ENCODE peak calls at places on chromosomes 2 and 18, in six cellular contexts. U, L, X, J, M and Q are unnamed samples.
A peak's percentile ranks its signal among the peaks of the same experiment; 100 is the strongest.

GRCh38 chr2:125456851-125457250 is 1199.1 kb upstream of the GYPC start:
- DNase-seq in L (no peak), X (no peak), M (no peak), U (no peak), J (no peak), Q (no peak)

GRCh38 chr18:79339094-79339908 is 56.4 kb upstream of the NFATC1 start:
- DNase-seq in X (no peak), J (no peak), M (no peak), U (no peak), L (no peak), Q (no peak)

GRCh38 chr2:200812122-200813022 is 662 bp downstream of the BZW1 start:
- DNase-seq in X (peak; percentile 61), J (peak; percentile 81), M (peak; percentile 79), L (peak; percentile 76), U (peak; percentile 40), Q (peak; percentile 86)

GRCh38 chr2:84160461-84160860 is 298.6 kb downstream of the SUCLG1 start:
- DNase-seq in L (no peak), U (no peak), J (no peak), X (no peak), M (no peak), Q (no peak)

GRCh38 chr2:64329848-64330247 is 124.1 kb upstream of the LGALSL start:
- DNase-seq in M (peak; percentile 42), X (no peak), U (no peak), J (peak; percentile 81), L (peak; percentile 30), Q (no peak)

GRCh38 chr18:55400590-55401274 is 187.3 kb downstream of the TCF4 start:
- DNase-seq in J (no peak), X (no peak), U (peak; percentile 39), M (no peak), L (no peak), Q (no peak)

GRCh38 chr2:204507636-204508035 is 37.6 kb upstream of the PARD3B start:
- DNase-seq in M (no peak), L (no peak), J (no peak), X (no peak), U (no peak), Q (no peak)

GRCh38 chr18:80136679-80137078 is 27.6 kb downstream of the ADNP2 start:
- DNase-seq in U (no peak), J (no peak), M (no peak), L (no peak), X (no peak), Q (no peak)

GRCh38 chr2:150978053-150978452 is 283.6 kb downstream of the RBM43 start:
- DNase-seq in J (no peak), U (peak; percentile 37), L (no peak), M (no peak), X (no peak), Q (no peak)

GRCh38 chr2:88054300-88055048 is 1.1 kb downstream of the KRCC1 start:
- DNase-seq in M (no peak), X (no peak), L (no peak), U (peak; percentile 34), J (peak; percentile 52), Q (no peak)

DNA sequence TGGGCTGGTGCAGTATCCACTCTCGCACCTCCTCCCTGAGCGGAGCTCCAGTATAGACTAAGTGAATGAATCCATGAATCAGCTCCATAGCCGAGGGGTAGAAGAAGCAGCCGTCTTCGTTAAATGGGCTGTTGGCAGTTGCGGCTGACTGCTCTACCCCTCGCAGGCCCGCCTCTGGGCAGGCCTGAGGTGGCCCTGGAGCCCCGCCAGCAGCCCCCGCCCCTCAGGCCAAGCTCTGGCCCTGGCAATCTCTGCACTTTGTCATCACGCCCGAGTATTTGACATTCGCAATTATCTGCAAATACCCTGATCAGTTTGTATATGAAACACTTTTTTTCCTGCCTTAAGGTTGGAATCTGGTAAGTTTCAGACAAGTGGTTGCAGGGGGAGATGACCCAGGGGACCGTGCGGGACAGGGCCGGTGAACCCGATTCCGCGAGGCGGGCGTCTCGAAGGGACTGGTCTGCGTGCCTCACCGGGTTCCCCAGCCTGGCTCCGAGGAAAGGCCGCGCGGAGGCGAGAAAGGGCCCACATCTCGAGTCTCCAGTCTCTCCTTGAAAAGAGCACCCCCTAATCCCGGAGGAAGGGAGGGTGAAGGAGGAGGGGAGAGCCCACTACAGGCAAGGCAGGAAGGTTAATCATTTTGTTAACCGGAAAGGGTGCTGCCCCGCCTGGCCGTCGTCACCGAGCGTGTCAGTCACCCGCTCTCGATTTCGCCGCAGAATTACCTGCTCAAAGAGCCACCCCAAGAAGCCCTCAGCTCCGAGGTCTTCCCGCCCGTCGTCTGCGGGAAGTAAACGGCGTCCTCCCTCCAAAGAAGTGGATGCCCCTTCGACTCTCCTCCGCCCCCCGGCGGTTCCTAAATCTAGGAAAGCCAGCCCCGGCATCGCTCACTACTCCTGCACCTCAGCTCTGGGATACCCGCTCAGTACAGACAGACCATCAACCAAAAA is 11.1 kb upstream of the SATB2 start:
- DNase-seq in X (no peak), J (no peak), M (no peak), U (no peak), L (no peak), Q (no peak)
- H3K27me3 ChIP-seq in X (no peaks in the 10 kb centered on the region), J (peaks cover 68% of the 10 kb centered on the region), M (peaks cover 100% of the 10 kb centered on the region), U (peaks cover 80% of the 10 kb centered on the region), L (peaks cover 78% of the 10 kb centered on the region), Q (peaks cover 67% of the 10 kb centered on the region)

DNA sequence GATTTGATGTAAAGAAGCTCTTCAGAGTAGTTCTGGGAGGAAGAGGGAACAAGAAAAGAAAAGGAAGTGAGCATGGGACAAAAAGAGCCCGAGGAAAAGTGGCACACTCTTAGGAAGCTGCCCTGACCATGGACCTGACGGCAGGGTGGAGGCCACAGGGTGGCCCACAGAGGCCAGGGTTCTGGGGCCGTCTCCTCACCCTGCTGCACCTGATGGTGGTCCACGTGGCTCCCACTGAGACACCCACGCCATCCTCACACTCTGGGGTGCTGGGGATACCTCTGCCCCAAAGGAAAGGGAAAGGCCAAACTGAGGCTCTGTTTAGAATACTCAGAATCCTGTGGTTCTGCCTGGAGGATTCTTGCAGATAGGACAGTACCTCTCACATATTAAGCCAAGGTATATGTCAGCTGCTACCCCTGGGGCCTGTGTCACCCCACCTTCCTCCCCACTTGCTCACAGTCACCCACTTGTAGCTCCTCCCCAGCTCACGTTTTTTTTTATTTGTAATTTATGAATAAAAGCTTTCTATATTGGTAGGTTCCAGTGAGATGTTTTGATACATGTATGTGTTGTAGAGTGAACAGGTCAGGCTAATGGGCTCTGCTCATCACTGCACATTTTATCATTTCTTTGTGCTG is 171.1 kb downstream of the LDLRAD4 start:
- DNase-seq in J (no peak), M (no peak), U (no peak), X (no peak), L (no peak), Q (no peak)
- H3K27ac ChIP-seq in J (no peak overlapping the region), M (peak overlapping the region; percentile 72), U (no peak overlapping the region), X (no peak overlapping the region), L (no peak overlapping the region), Q (no peak overlapping the region)

GRCh38 chr2:95027369-95027720 is 1.8 kb downstream of the MAL start:
- DNase-seq in J (no peak), U (no peak), M (no peak), X (no peak), L (no peak), Q (no peak)

GRCh38 chr2:95025406-95026319 is at the start of gene MAL:
- DNase-seq in L (peak; percentile 23), J (no peak), U (no peak), X (no peak), M (no peak), Q (no peak)

GRCh38 chr2:95024960-95025405 is 525 bp upstream of the MAL start:
- DNase-seq in M (no peak), U (no peak), J (no peak), L (no peak), X (no peak), Q (no peak)

GRCh38 chr2:95024306-95024880 is 1.1 kb upstream of the MAL start:
- DNase-seq in L (no peak), U (no peak), J (no peak), X (no peak), M (peak; percentile 26), Q (no peak)

GRCh38 chr2:95026471-95027368 is 1.2 kb downstream of the MAL start:
- DNase-seq in X (no peak), J (no peak), U (no peak), L (no peak), M (no peak), Q (peak; percentile 34)
- H3K27me3 ChIP-seq in X (no peaks in the 10 kb centered on the region), J (peaks cover 12% of the 10 kb centered on the region), U (peaks cover 57% of the 10 kb centered on the region), L (peaks cover 16% of the 10 kb centered on the region), M (peaks cover 88% of the 10 kb centered on the region), Q (peaks cover 18% of the 10 kb centered on the region)

GRCh38 chr2:238596571-238597551 is 170.1 kb downstream of the ASB1 start:
- DNase-seq in L (peak; percentile 84), J (no peak), U (peak; percentile 93), M (peak; percentile 51), X (peak; percentile 81), Q (no peak)
- H3K27ac ChIP-seq in L (peak overlapping the region; percentile 15), J (no peak overlapping the region), U (no peak overlapping the region), M (peak overlapping the region; percentile 75), X (no peak overlapping the region), Q (no peak overlapping the region)